ENCODE peak calls at places on chromosomes 16 and 17, in six cellular contexts. One of them, this sample, is unnamed.

GRCh38 chr16:595942-596735 is 6.3 kb downstream of the RAB40C start:
- DNase-seq in tibial nerve: no peak
- DNase-seq in A549: no peak
- DNase-seq in stomach: no peak
- DNase-seq in upper lobe of left lung: no peak
- DNase-seq in transverse colon: no peak
- DNase-seq in this sample: no peak

GRCh38 chr16:24013733-24014645 is 178.2 kb downstream of the PRKCB start:
- DNase-seq in tibial nerve: no peak
- DNase-seq in A549: peak
- DNase-seq in stomach: peak
- DNase-seq in upper lobe of left lung: peak
- DNase-seq in transverse colon: peak
- DNase-seq in this sample: no peak

GRCh38 chr16:80346160-80346632 is 194.6 kb upstream of the DYNLRB2 start:
- DNase-seq in tibial nerve: no peak
- DNase-seq in A549: no peak
- DNase-seq in stomach: no peak
- DNase-seq in upper lobe of left lung: no peak
- DNase-seq in transverse colon: no peak
- DNase-seq in this sample: no peak

GRCh38 chr16:30602595-30603277 is 7.5 kb downstream of the ZNF689 start:
- DNase-seq in tibial nerve: no peak
- DNase-seq in A549: no peak
- DNase-seq in stomach: no peak
- DNase-seq in upper lobe of left lung: no peak
- DNase-seq in transverse colon: no peak
- DNase-seq in this sample: no peak

GRCh38 chr17:48181653-48182052 is 74.1 kb downstream of the SNX11 start:
- DNase-seq in tibial nerve: no peak
- DNase-seq in A549: peak
- DNase-seq in stomach: no peak
- DNase-seq in upper lobe of left lung: no peak
- DNase-seq in transverse colon: no peak
- DNase-seq in this sample: no peak

GRCh38 chr16:8782673-8783072 is 14.8 kb downstream of the TMEM186 start:
- DNase-seq in tibial nerve: no peak
- DNase-seq in A549: no peak
- DNase-seq in stomach: no peak
- DNase-seq in upper lobe of left lung: no peak
- DNase-seq in transverse colon: no peak
- DNase-seq in this sample: no peak

GRCh38 chr16:13519871-13520270 is 400.1 kb upstream of the ERCC4 start:
- DNase-seq in tibial nerve: no peak
- DNase-seq in A549: no peak
- DNase-seq in stomach: no peak
- DNase-seq in upper lobe of left lung: no peak
- DNase-seq in transverse colon: no peak
- DNase-seq in this sample: no peak

GRCh38 chr17:57567278-57567677 is 177.8 kb downstream of the CCDC182 start:
- DNase-seq in tibial nerve: no peak
- DNase-seq in A549: no peak
- DNase-seq in stomach: no peak
- DNase-seq in upper lobe of left lung: no peak
- DNase-seq in transverse colon: no peak
- DNase-seq in this sample: no peak

GRCh38 chr17:82094931-82095776 is 2.9 kb downstream of the FASN start:
- DNase-seq in tibial nerve: no peak
- DNase-seq in A549: no peak
- DNase-seq in stomach: no peak
- DNase-seq in upper lobe of left lung: no peak
- DNase-seq in transverse colon: no peak
- DNase-seq in this sample: no peak

GRCh38 chr17:48615963-48616718 is 1.0 kb upstream of the HOXB8 start:
- DNase-seq in tibial nerve: no peak
- DNase-seq in A549: no peak
- DNase-seq in stomach: no peak
- DNase-seq in upper lobe of left lung: no peak
- DNase-seq in transverse colon: no peak
- DNase-seq in this sample: no peak

GRCh38 chr17:20896153-20896649 is 146.6 kb downstream of the USP22 start:
- DNase-seq in tibial nerve: no peak
- DNase-seq in A549: peak
- DNase-seq in stomach: peak
- DNase-seq in upper lobe of left lung: no peak
- DNase-seq in transverse colon: peak
- DNase-seq in this sample: no peak

GRCh38 chr17:80504671-80505413 is 28.4 kb upstream of the NPTX1 start:
- DNase-seq in tibial nerve: no peak
- DNase-seq in A549: peak
- DNase-seq in stomach: no peak
- DNase-seq in upper lobe of left lung: no peak
- DNase-seq in transverse colon: no peak
- DNase-seq in this sample: peak

DNA sequence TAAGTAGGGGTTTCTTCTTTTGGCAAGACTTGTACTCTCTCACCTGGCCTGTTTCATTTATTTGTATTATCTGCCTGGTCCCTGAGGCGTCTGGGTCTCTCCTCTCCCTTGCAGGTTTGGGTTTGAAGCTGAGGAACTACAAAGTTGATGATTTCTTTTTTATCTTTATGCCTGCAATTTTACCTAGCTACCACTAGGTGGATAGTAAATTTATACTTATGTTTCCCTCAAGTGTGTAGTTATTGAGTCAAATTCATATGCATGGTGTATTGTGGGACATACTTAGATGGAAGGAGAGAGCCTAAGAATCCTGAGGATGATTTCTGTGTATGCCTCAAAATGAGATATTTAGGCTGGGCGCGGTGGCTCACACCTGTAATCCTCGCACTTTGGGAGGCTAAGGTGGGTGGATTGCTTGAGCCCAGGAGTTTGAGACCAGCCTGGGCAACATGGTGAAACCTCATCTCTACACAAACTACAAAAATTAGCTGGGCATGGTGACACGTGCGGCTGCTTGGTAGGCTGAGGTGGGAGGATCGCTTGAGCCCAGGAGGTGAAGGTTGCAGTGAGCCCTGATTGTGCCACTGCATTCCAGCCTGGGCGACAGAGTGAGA is 13.6 kb downstream of the TMEM98 start:
- DNase-seq in tibial nerve: no peak
- DNase-seq in A549: no peak
- DNase-seq in stomach: no peak
- DNase-seq in upper lobe of left lung: no peak
- DNase-seq in transverse colon: no peak
- DNase-seq in this sample: no peak
- TF ChIP-seq CTCF in tibial nerve: no peak
- TF ChIP-seq CTCF in A549: peak
- TF ChIP-seq CTCF in stomach: no peak
- TF ChIP-seq CTCF in upper lobe of left lung: no peak
- TF ChIP-seq CTCF in transverse colon: peak
- TF ChIP-seq CTCF in this sample: no peak

DNA sequence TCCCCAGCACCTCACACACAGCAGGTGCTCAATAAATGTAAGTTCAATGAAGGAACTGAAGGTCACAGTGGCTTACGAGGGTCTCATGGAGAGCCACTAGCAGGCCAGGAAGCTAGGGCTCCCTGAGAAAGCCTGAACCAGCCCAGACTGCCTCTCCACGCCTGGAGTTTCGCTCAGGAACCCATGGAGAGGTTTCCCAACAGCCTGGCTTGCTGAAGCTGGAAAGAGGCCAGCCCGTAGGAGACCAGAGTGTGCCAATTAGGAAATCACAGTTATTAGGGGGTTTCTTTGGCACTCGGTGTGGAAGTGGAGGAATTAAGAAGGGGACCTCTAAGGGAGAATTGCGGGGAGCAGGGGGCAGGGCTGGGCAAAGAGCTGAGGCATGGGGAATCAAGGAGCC is 36.3 kb upstream of the CACNG1 start:
- DNase-seq in tibial nerve: no peak
- DNase-seq in A549: no peak
- DNase-seq in stomach: no peak
- DNase-seq in upper lobe of left lung: no peak
- DNase-seq in transverse colon: no peak
- DNase-seq in this sample: no peak
- TF ChIP-seq EP300 in tibial nerve: no peak
- TF ChIP-seq EP300 in A549: no peak
- TF ChIP-seq EP300 in stomach: no peak
- TF ChIP-seq EP300 in upper lobe of left lung: no peak
- TF ChIP-seq EP300 in transverse colon: no peak
- TF ChIP-seq EP300 in this sample: no peak

DNA sequence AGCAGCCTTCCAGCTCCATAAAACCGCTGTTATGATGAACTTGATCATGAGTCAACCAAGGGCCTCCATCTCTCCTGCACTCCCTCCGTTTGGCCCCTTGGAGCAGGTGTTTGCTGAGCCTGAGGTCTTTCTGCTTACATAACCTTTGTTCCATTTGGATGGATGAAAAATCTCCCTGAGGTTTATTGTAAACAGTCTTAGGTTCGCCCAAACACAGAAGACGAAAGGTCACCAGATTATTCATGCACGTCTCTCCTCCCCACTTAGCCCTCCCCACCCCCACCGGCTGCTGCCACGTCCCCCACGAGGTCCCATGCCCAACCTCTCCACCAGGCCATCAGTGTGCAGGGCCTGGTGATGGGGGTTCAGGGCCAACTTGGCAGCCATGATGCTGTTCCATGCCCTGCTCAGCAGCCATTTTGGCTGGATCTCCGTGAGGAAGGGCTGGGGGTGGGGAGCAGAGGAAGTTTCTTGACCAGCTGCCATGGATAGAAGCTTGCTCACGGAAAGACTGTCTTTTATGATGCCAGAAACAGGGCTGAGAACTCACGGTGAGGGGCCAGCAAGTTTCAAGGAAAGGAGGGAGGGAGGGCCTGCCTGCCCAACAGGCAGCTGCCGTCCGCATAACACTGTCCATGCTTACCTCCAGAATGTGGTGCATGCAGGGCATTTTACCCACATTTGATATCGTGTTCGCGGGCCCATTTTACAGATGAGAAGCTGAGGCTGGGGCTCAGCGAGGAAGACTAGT is 47.8 kb upstream of the FOXF1 start:
- DNase-seq in tibial nerve: no peak
- DNase-seq in A549: no peak
- DNase-seq in stomach: no peak
- DNase-seq in upper lobe of left lung: no peak
- DNase-seq in transverse colon: peak
- DNase-seq in this sample: no peak
- TF ChIP-seq POLR2A in tibial nerve: no peak
- TF ChIP-seq POLR2A in A549: no peak
- TF ChIP-seq POLR2A in stomach: no peak
- TF ChIP-seq POLR2A in upper lobe of left lung: no peak
- TF ChIP-seq POLR2A in transverse colon: no peak
- TF ChIP-seq POLR2A in this sample: no peak

GRCh38 chr17:74780443-74781238 is 4.5 kb upstream of the NAT9 start:
- DNase-seq in tibial nerve: no peak
- DNase-seq in A549: peak
- DNase-seq in stomach: no peak
- DNase-seq in upper lobe of left lung: no peak
- DNase-seq in transverse colon: no peak
- DNase-seq in this sample: no peak
- TF ChIP-seq CTCF in tibial nerve: peak
- TF ChIP-seq CTCF in A549: peak
- TF ChIP-seq CTCF in stomach: no peak
- TF ChIP-seq CTCF in upper lobe of left lung: no peak
- TF ChIP-seq CTCF in transverse colon: no peak
- TF ChIP-seq CTCF in this sample: no peak

GRCh38 chr17:63598284-63598683 is 2.4 kb upstream of the TACO1 start:
- DNase-seq in tibial nerve: no peak
- DNase-seq in A549: no peak
- DNase-seq in stomach: no peak
- DNase-seq in upper lobe of left lung: no peak
- DNase-seq in transverse colon: no peak
- DNase-seq in this sample: no peak

GRCh38 chr17:63595132-63595531 is 5.6 kb upstream of the TACO1 start:
- DNase-seq in tibial nerve: no peak
- DNase-seq in A549: no peak
- DNase-seq in stomach: no peak
- DNase-seq in upper lobe of left lung: no peak
- DNase-seq in transverse colon: no peak
- DNase-seq in this sample: no peak

GRCh38 chr17:63601439-63602371 is 1.0 kb downstream of the TACO1 start:
- DNase-seq in tibial nerve: no peak
- DNase-seq in A549: peak
- DNase-seq in stomach: no peak
- DNase-seq in upper lobe of left lung: no peak
- DNase-seq in transverse colon: peak
- DNase-seq in this sample: no peak

GRCh38 chr17:63596856-63597557 is 3.7 kb upstream of the TACO1 start:
- DNase-seq in tibial nerve: no peak
- DNase-seq in A549: no peak
- DNase-seq in stomach: no peak
- DNase-seq in upper lobe of left lung: no peak
- DNase-seq in transverse colon: no peak
- DNase-seq in this sample: no peak

DNA sequence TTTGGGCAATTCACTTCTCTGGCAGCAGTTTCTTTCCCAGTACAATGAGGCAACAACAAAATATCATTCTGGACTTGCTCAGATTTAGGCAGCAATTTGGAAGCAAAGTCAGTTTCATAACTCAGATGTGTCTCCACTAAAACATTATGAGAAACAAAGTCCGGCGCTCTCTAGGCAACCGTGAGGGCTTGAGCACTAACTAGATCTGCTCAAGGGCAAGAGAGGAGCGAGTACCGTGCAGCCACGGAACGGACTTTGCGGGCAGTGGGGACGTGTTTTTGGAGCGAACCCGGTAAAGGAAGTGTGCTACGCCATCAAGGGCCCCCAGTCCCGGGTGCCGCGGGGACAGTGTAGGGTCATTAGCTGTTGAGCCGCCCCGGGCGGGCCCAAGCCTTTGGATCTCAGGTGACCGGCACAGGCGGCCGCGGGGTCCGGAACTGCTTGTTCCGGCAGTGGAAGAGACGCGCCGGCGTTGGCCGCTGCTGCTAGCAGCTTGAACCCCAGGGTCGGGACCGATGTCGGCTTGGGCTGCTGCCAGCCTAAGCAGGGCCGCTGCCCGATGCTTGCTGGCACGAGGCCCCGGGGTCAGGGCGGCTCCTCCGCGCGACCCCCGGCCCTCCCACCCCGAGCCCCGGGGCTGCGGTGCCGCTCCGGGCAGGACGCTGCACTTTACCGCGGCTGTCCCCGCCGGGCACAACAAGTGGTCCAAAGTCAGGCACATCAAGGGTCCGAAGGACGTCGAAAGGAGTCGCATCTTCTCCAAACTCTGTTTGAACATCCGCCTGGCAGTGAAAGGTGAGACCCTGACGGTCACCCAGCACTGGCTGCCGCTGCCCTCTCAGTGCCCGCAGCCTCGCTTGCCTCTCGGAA is at the start of gene TACO1:
- DNase-seq in tibial nerve: peak
- DNase-seq in A549: peak
- DNase-seq in stomach: peak
- DNase-seq in upper lobe of left lung: peak
- DNase-seq in transverse colon: peak
- DNase-seq in this sample: peak
- TF ChIP-seq EP300 in tibial nerve: peak
- TF ChIP-seq EP300 in A549: no peak
- TF ChIP-seq EP300 in stomach: no peak
- TF ChIP-seq EP300 in upper lobe of left lung: no peak
- TF ChIP-seq EP300 in transverse colon: no peak
- TF ChIP-seq EP300 in this sample: no peak

GRCh38 chr17:61862975-61863800 is at the start of gene BRIP1:
- DNase-seq in tibial nerve: peak
- DNase-seq in A549: peak
- DNase-seq in stomach: peak
- DNase-seq in upper lobe of left lung: peak
- DNase-seq in transverse colon: peak
- DNase-seq in this sample: peak
- TF ChIP-seq POLR2A in tibial nerve: no peak
- TF ChIP-seq POLR2A in A549: peak
- TF ChIP-seq POLR2A in stomach: no peak
- TF ChIP-seq POLR2A in upper lobe of left lung: no peak
- TF ChIP-seq POLR2A in transverse colon: peak
- TF ChIP-seq POLR2A in this sample: no peak